ENCODE peak calls at places on chromosome 10, in ten cellular contexts. S, U, M, T, R, H, Y, G, D and J are unnamed samples.

GRCh38 chr10:108307250-108307924 is 1142.9 kb upstream of the SORCS1 start:
- DNase-seq in S (no peak), U (no peak), M (no peak), T (no peak), R (no peak), H (no peak), Y (no peak), G (no peak), D (no peak), J (no peak)

GRCh38 chr10:58856508-58857240 is 319.8 kb upstream of the PHYHIPL start:
- DNase-seq in S (no peak), U (peak), M (no peak), T (no peak), R (peak), H (no peak), Y (no peak), G (peak), D (peak), J (no peak)

GRCh38 chr10:119456435-119456810 is 86.1 kb downstream of the RGS10 start:
- DNase-seq in S (no peak), U (no peak), M (no peak), T (no peak), R (no peak), H (no peak), Y (no peak), G (no peak), D (no peak), J (no peak)

GRCh38 chr10:110765513-110766375 is 106.0 kb upstream of the PDCD4 start:
- DNase-seq in S (no peak), U (peak), M (no peak), T (no peak), R (no peak), H (no peak), Y (no peak), G (peak), D (no peak), J (no peak)

GRCh38 chr10:124521429-124521871 is 59.8 kb downstream of the LHPP start:
- DNase-seq in S (no peak), U (no peak), M (no peak), T (no peak), R (no peak), H (no peak), Y (peak), G (no peak), D (no peak), J (no peak)

GRCh38 chr10:49395741-49396665 is at the start of gene DRGX:
- DNase-seq in S (no peak), U (no peak), M (no peak), T (peak), R (no peak), H (no peak), Y (no peak), G (no peak), D (no peak), J (no peak)

GRCh38 chr10:4763960-4764428 is 62.0 kb upstream of the AKR1E2 start:
- DNase-seq in S (no peak), U (peak), M (no peak), T (no peak), R (no peak), H (no peak), Y (no peak), G (peak), D (peak), J (no peak)

GRCh38 chr10:101901340-101901739 is 57.7 kb upstream of the KCNIP2 start:
- DNase-seq in S (no peak), U (no peak), M (no peak), T (peak), R (no peak), H (no peak), Y (no peak), G (no peak), D (no peak), J (peak)